ENCODE peak calls at places on chromosomes 4 and X, in ten cellular contexts. K is MM.1S, Y is OCI-LY7, P is prostate gland, E is psoas muscle, I is heart right ventricle, T is PC-3, W is fibroblast of lung, U is tibial artery, N is thoracic aorta. V is an unnamed sample. For H3K4me1, the result is how much of the 10 kb centered on the place peaks cover.

GRCh38 chrX:107565005-107565404 is 63.3 kb upstream of the PRPS1 start:
- DNase-seq in K (no peak), Y (no peak), P (no peak), E (no peak), I (no peak), T (no peak), W (no peak), U (no peak), N (no peak), V (no peak)

GRCh38 chr4:6591305-6591704 is 16.3 kb downstream of the MAN2B2 start:
- DNase-seq in K (no peak), Y (peak), P (no peak), E (no peak), I (no peak), T (no peak), W (no peak), U (no peak), N (no peak), V (no peak)

GRCh38 chr4:173528378-173529321 is 1.4 kb downstream of the HAND2 start:
- DNase-seq in K (no peak), Y (no peak), P (no peak), E (no peak), I (no peak), T (no peak), W (no peak), U (peak), N (no peak), V (no peak)

GRCh38 chr4:41362647-41363383 is 106.1 kb downstream of the UCHL1 start:
- DNase-seq in K (no peak), Y (no peak), P (no peak), E (no peak), I (no peak), T (no peak), W (no peak), U (no peak), N (no peak), V (no peak)

GRCh38 chr4:115596265-115597001 is 483.0 kb upstream of the NDST4 start:
- DNase-seq in K (no peak), Y (no peak), P (no peak), E (no peak), I (no peak), T (no peak), W (no peak), U (no peak), N (no peak), V (no peak)

GRCh38 chrX:121179972-121180371 is 132.6 kb downstream of the GLUD2 start:
- DNase-seq in K (no peak), Y (no peak), P (no peak), E (no peak), I (no peak), T (no peak), W (no peak), U (no peak), N (no peak), V (no peak)

GRCh38 chr4:1490906-1491629 is 84.8 kb upstream of the NKX1-1 start:
- DNase-seq in K (no peak), Y (no peak), P (no peak), E (no peak), I (no peak), T (no peak), W (no peak), U (peak), N (no peak), V (no peak)

GRCh38 chr4:177235026-177235425 is 74.6 kb upstream of the NEIL3 start:
- DNase-seq in K (no peak), Y (no peak), P (no peak), E (no peak), I (no peak), T (no peak), W (peak), U (no peak), N (no peak), V (peak)

GRCh38 chr4:186058253-186058979 is 10.5 kb upstream of the TLR3 start:
- DNase-seq in K (peak), Y (no peak), P (no peak), E (no peak), I (no peak), T (no peak), W (no peak), U (no peak), N (no peak), V (no peak)

GRCh38 chrX:103399744-103400143 is 23.4 kb downstream of the BEX3 start:
- DNase-seq in K (no peak), Y (no peak), P (no peak), E (no peak), I (no peak), T (peak), W (peak), U (no peak), N (no peak), V (no peak)

GRCh38 chrX:38181357-38181756 is 39.3 kb downstream of the SRPX start:
- DNase-seq in K (no peak), Y (no peak), P (no peak), E (no peak), I (no peak), T (no peak), W (no peak), U (no peak), N (no peak), V (no peak)

GRCh38 chr4:59869056-59869455 is 1331.1 kb upstream of the ADGRL3 start:
- DNase-seq in K (no peak), Y (no peak), P (no peak), E (no peak), I (no peak), T (no peak), W (no peak), U (no peak), N (no peak), V (no peak)

GRCh38 chr4:11178433-11178832 is 250.3 kb downstream of the HS3ST1 start:
- DNase-seq in K (no peak), Y (no peak), P (no peak), E (no peak), I (no peak), T (no peak), W (no peak), U (no peak), N (no peak), V (no peak)

GRCh38 chr4:22483551-22483981 is 32.3 kb downstream of the ADGRA3 start:
- DNase-seq in K (no peak), Y (no peak), P (no peak), E (no peak), I (no peak), T (peak), W (peak), U (no peak), N (no peak), V (peak)

GRCh38 chr4:176789955-176790354 is 2.8 kb downstream of the VEGFC start:
- DNase-seq in K (peak), Y (peak), P (peak), E (no peak), I (peak), T (peak), W (peak), U (no peak), N (no peak), V (peak)

GRCh38 chr4:168690199-168690598 is 193.3 kb downstream of the PALLD start:
- DNase-seq in K (no peak), Y (no peak), P (no peak), E (no peak), I (no peak), T (no peak), W (no peak), U (no peak), N (no peak), V (no peak)

GRCh38 chrX:46628406-46629371 is 55.1 kb downstream of the CHST7 start:
- DNase-seq in K (peak), Y (peak), P (no peak), E (peak), I (peak), T (no peak), W (peak), U (peak), N (peak), V (no peak)

GRCh38 chr4:48336471-48336870 is 4.9 kb upstream of the SLAIN2 start:
- DNase-seq in K (no peak), Y (no peak), P (no peak), E (no peak), I (no peak), T (no peak), W (peak), U (no peak), N (no peak), V (no peak)

GRCh38 chr4:8297141-8297601 is 27.6 kb downstream of the HTRA3 start:
- DNase-seq in K (no peak), Y (no peak), P (no peak), E (peak), I (no peak), T (no peak), W (no peak), U (no peak), N (no peak), V (no peak)

GRCh38 chrX:129524250-129524850 is 1.1 kb upstream of the SMARCA1 start:
- DNase-seq in K (no peak), Y (no peak), P (no peak), E (no peak), I (no peak), T (no peak), W (no peak), U (no peak), N (no peak), V (no peak)

GRCh38 chr4:109559625-109559982 is 442 bp upstream of the MCUB start:
- DNase-seq in K (no peak), Y (peak), P (no peak), E (peak), I (peak), T (no peak), W (peak), U (peak), N (no peak), V (no peak)

GRCh38 chrX:23559975-23560374 is 107.3 kb upstream of the PRDX4 start:
- DNase-seq in K (no peak), Y (peak), P (no peak), E (no peak), I (no peak), T (no peak), W (no peak), U (no peak), N (no peak), V (no peak)

GRCh38 chr4:110851989-110852388 is 229.1 kb upstream of the PITX2 start:
- DNase-seq in K (no peak), Y (no peak), P (no peak), E (no peak), I (no peak), T (no peak), W (no peak), U (no peak), N (no peak), V (no peak)

GRCh38 chr4:47915378-47915777 is 995 bp upstream of the NFXL1 start:
- DNase-seq in K (no peak), Y (no peak), P (no peak), E (no peak), I (no peak), T (no peak), W (no peak), U (no peak), N (no peak), V (no peak)

GRCh38 chr4:68948985-68949384 is 2.6 kb downstream of the UGT2A3 start:
- DNase-seq in K (no peak), Y (no peak), P (no peak), E (no peak), I (no peak), T (no peak), W (no peak), U (no peak), N (no peak), V (no peak)

GRCh38 chr4:38034986-38035882 is 75.0 kb downstream of the PTTG2 start:
- DNase-seq in K (peak), Y (peak), P (peak), E (no peak), I (peak), T (peak), W (peak), U (no peak), N (no peak), V (peak)

GRCh38 chr4:6820695-6821094 is 38.2 kb downstream of the KIAA0232 start:
- DNase-seq in K (no peak), Y (no peak), P (no peak), E (no peak), I (no peak), T (no peak), W (no peak), U (no peak), N (no peak), V (no peak)

GRCh38 chr4:104743141-104743748 is 248.6 kb upstream of the CXXC4 start:
- DNase-seq in K (peak), Y (peak), P (no peak), E (no peak), I (no peak), T (no peak), W (no peak), U (no peak), N (no peak), V (no peak)

GRCh38 chr4:57501715-57502114 is 391.5 kb upstream of the IGFBP7 start:
- DNase-seq in K (no peak), Y (no peak), P (no peak), E (no peak), I (peak), T (peak), W (peak), U (no peak), N (no peak), V (peak)

GRCh38 chr4:146245899-146246298 is 31.6 kb downstream of the REELD1 start:
- DNase-seq in K (no peak), Y (no peak), P (no peak), E (no peak), I (no peak), T (no peak), W (peak), U (no peak), N (no peak), V (no peak)

GRCh38 chr4:162849922-162850321 is 316.8 kb downstream of the NAF1 start:
- DNase-seq in K (no peak), Y (no peak), P (peak), E (no peak), I (no peak), T (no peak), W (no peak), U (no peak), N (no peak), V (no peak)

GRCh38 chrX:100625985-100626491 is 10.6 kb downstream of the TSPAN6 start:
- DNase-seq in K (peak), Y (peak), P (no peak), E (no peak), I (no peak), T (no peak), W (no peak), U (no peak), N (no peak), V (no peak)

GRCh38 chr4:44319129-44319528 is 129.5 kb downstream of the KCTD8 start:
- DNase-seq in K (no peak), Y (no peak), P (no peak), E (no peak), I (no peak), T (no peak), W (no peak), U (no peak), N (no peak), V (no peak)

GRCh38 chr4:169220446-169220845 is 50.3 kb downstream of the SH3RF1 start:
- DNase-seq in K (no peak), Y (no peak), P (no peak), E (no peak), I (no peak), T (no peak), W (no peak), U (no peak), N (no peak), V (no peak)

GRCh38 chr4:88630756-88631155 is 38.5 kb downstream of the HERC3 start:
- DNase-seq in K (no peak), Y (no peak), P (no peak), E (no peak), I (no peak), T (peak), W (peak), U (no peak), N (no peak), V (peak)

GRCh38 chr4:74000301-74000700 is 1.8 kb upstream of the CXCL5 start:
- DNase-seq in K (no peak), Y (no peak), P (no peak), E (no peak), I (no peak), T (no peak), W (no peak), U (no peak), N (no peak), V (no peak)

GRCh38 chrX:154317391-154318000 is 21.9 kb downstream of the TKTL1 start:
- DNase-seq in K (no peak), Y (peak), P (no peak), E (no peak), I (peak), T (peak), W (peak), U (no peak), N (no peak), V (no peak)
- TF ChIP-seq CTCF in K (peak), Y (peak), P (no peak), E (peak), I (peak), T (peak), W (peak), U (peak), N (peak), V (peak)

GRCh38 chr4:118936406-118936805 is 47.8 kb downstream of the SYNPO2 start:
- DNase-seq in K (no peak), Y (no peak), P (no peak), E (no peak), I (no peak), T (no peak), W (no peak), U (no peak), N (no peak), V (no peak)

GRCh38 chr4:118935819-118936218 is 47.2 kb downstream of the SYNPO2 start:
- DNase-seq in K (no peak), Y (no peak), P (no peak), E (no peak), I (no peak), T (no peak), W (no peak), U (no peak), N (no peak), V (no peak)

GRCh38 chr4:118927976-118928375 is 39.3 kb downstream of the SYNPO2 start:
- DNase-seq in K (no peak), Y (no peak), P (no peak), E (no peak), I (peak), T (no peak), W (no peak), U (peak), N (peak), V (no peak)

GRCh38 chr4:118931791-118932190 is 43.1 kb downstream of the SYNPO2 start:
- DNase-seq in K (no peak), Y (no peak), P (no peak), E (no peak), I (no peak), T (no peak), W (no peak), U (no peak), N (no peak), V (no peak)
- H3K4me1 ChIP-seq in K (under half), Y (under half), P (under half), E (under half), I (under half), T (under half), W (under half), U (half or more), N (under half), V (under half)

DNA sequence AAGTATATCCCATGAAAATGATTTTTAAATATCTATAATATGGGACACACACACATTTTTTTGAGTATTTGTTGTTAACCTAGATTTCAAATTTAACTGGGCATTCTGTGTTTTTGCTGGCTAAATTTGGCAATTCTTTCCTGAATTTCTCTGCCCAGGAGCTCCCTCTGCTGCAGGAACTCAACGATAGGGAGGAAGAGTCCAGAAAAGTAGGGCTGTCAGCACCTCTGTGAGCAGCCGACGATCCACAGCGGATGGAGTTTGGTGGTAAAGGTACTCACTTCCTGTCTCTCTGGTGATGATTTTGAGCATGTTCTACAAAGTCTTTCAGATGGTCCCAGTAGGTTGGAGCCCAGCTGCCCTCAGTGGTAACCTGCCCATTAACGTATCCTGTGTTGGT is 23.1 kb upstream of the TMEM184C start:
- DNase-seq in K (no peak), Y (no peak), P (no peak), E (no peak), I (no peak), T (no peak), W (no peak), U (no peak), N (no peak), V (no peak)
- TF ChIP-seq CTCF in K (no peak), Y (no peak), P (no peak), E (no peak), I (no peak), T (peak), W (peak), U (no peak), N (no peak), V (peak)

GRCh38 chr4:5051692-5052423 is 578 bp downstream of the STK32B start:
- DNase-seq in K (no peak), Y (no peak), P (no peak), E (peak), I (no peak), T (no peak), W (no peak), U (peak), N (no peak), V (peak)

GRCh38 chr4:5045099-5045498 is 6.2 kb upstream of the STK32B start:
- DNase-seq in K (no peak), Y (peak), P (no peak), E (no peak), I (peak), T (no peak), W (no peak), U (peak), N (no peak), V (no peak)

GRCh38 chr4:5050520-5050955 is 742 bp upstream of the STK32B start:
- DNase-seq in K (peak), Y (peak), P (peak), E (peak), I (peak), T (peak), W (peak), U (peak), N (no peak), V (peak)

GRCh38 chr4:5051210-5051691 is at the start of gene STK32B:
- DNase-seq in K (peak), Y (no peak), P (peak), E (peak), I (peak), T (peak), W (peak), U (peak), N (no peak), V (peak)

GRCh38 chr4:5048721-5049120 is 2.6 kb upstream of the STK32B start:
- DNase-seq in K (no peak), Y (no peak), P (no peak), E (no peak), I (no peak), T (no peak), W (no peak), U (no peak), N (no peak), V (no peak)
- H3K4me1 ChIP-seq in K (under half), Y (under half), P (under half), E (under half), I (under half), T (under half), W (under half), U (under half), N (under half), V (under half)

GRCh38 chrX:30652527-30653414 is 452 bp upstream of the GK start:
- DNase-seq in K (peak), Y (peak), P (peak), E (peak), I (peak), T (peak), W (peak), U (peak), N (peak), V (no peak)
- TF ChIP-seq CTCF in K (no peak), Y (no peak), P (no peak), E (no peak), I (no peak), T (no peak), W (no peak), U (no peak), N (no peak), V (no peak)

DNA sequence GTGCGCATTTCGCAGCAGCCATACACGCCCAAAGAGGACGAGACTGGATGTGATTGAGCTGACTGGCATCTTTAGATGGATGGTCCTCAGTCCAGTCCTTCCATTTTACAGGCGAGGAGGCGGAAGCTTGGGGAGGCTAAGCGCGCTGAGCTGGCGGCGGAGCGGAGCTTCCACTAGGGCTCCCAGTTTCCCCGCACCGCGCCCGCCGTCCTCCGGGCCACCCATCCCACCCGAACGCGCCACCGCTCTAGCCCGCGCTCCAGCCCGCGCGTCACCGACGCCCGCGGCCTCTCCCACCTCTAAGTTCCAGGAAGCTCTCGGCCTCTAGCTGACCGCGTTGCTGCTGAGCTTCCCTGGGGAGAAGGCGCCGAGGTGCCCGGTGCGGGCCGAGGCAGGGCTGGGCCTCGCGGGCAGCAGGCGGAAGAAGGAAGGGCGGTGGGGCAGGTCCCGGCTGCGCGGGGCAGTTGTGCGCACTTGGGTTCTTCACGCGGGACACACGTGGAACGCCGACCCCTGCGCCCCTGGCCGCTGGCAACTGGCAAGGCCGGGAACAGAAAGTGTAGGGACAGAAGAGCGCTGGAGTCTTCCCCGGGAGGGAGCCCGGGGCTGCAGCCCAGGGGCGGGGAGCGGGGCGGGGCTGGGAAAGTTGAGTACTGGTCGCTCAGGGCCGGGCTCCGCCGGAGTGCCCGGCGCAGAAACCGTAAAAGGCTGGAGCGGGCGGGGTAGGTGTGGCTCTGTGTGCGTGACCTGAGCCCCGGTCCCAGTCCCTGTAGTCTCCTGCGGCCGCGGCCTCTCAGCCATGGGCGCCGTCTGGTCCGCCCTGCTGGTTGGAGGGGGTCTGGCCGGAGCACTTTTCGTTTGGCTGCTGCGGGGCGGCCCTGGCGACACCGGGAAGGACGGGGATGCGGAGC is at the start of gene STBD1:
- DNase-seq in K (peak), Y (no peak), P (peak), E (peak), I (peak), T (peak), W (peak), U (peak), N (peak), V (peak)
- H3K4me1 ChIP-seq in K (under half), Y (under half), P (under half), E (half or more), I (under half), T (under half), W (under half), U (under half), N (under half), V (under half)